ENCODE peak calls at places on chromosome X, in eight cellular contexts. W is spleen, M is WTC11, O is activated B cell treated with CpG ODN at 0.5 μM for 24 hours, K is GM06990, I is fibroblast of pulmonary artery, C is AG04450, D is hepatocyte. G is an unnamed sample.

GRCh38 chrX:78687586-78687985 is 28.5 kb upstream of the RTL3 start:
- DNase-seq in W (no peak), M (no peak), O (no peak), K (peak), I (no peak), C (no peak), D (no peak), G (no peak)

GRCh38 chrX:97685753-97686152 is 802.0 kb downstream of the RPA4 start:
- DNase-seq in W (no peak), M (peak), O (no peak), K (no peak), I (peak), C (no peak), D (peak), G (peak)

GRCh38 chrX:72366178-72366577 is 60.5 kb upstream of the CITED1 start:
- DNase-seq in W (no peak), M (no peak), O (no peak), K (no peak), I (no peak), C (no peak), D (no peak), G (no peak)

GRCh38 chrX:40098264-40099045 is 697 bp upstream of the BCOR start:
- DNase-seq in W (peak), M (peak), O (peak), K (peak), I (no peak), C (no peak), D (peak), G (peak)

GRCh38 chrX:112672788-112673560 is 6.8 kb downstream of the LHFPL1 start:
- DNase-seq in W (no peak), M (no peak), O (no peak), K (no peak), I (no peak), C (no peak), D (no peak), G (no peak)

GRCh38 chrX:22088326-22088725 is 56.2 kb downstream of the PHEX start:
- DNase-seq in W (no peak), M (no peak), O (no peak), K (no peak), I (no peak), C (no peak), D (no peak), G (no peak)

GRCh38 chrX:23784487-23785301 is 1.7 kb downstream of the SAT1 start:
- DNase-seq in W (no peak), M (no peak), O (no peak), K (no peak), I (peak), C (no peak), D (peak), G (no peak)

GRCh38 chrX:119643696-119644095 is 37.5 kb upstream of the NKRF start:
- DNase-seq in W (peak), M (no peak), O (no peak), K (no peak), I (no peak), C (no peak), D (no peak), G (no peak)

GRCh38 chrX:97895751-97896150 is 1012.0 kb downstream of the RPA4 start:
- DNase-seq in W (no peak), M (no peak), O (no peak), K (no peak), I (peak), C (no peak), D (no peak), G (no peak)

GRCh38 chrX:152842772-152843338 is 12.0 kb downstream of the NSDHL start:
- DNase-seq in W (no peak), M (no peak), O (no peak), K (no peak), I (no peak), C (no peak), D (no peak), G (no peak)

GRCh38 chrX:133726211-133726630 is 259.2 kb downstream of the GPC3 start:
- DNase-seq in W (no peak), M (no peak), O (no peak), K (no peak), I (peak), C (peak), D (peak), G (peak)

GRCh38 chrX:47613082-47613481 is 6.6 kb downstream of the SYN1 start:
- DNase-seq in W (no peak), M (no peak), O (no peak), K (no peak), I (no peak), C (no peak), D (no peak), G (no peak)

GRCh38 chrX:23228950-23229448 is 105.7 kb upstream of the PTCHD1 start:
- DNase-seq in W (no peak), M (no peak), O (no peak), K (no peak), I (peak), C (no peak), D (no peak), G (no peak)

GRCh38 chrX:104662694-104663093 is 96.7 kb downstream of the IL1RAPL2 start:
- DNase-seq in W (no peak), M (no peak), O (no peak), K (no peak), I (no peak), C (no peak), D (no peak), G (no peak)

GRCh38 chrX:44828008-44828605 is 15.7 kb upstream of the DUSP21 start:
- DNase-seq in W (no peak), M (no peak), O (no peak), K (no peak), I (peak), C (peak), D (no peak), G (no peak)

GRCh38 chrX:112846114-112846513 is 5.5 kb upstream of the AMOT start:
- DNase-seq in W (no peak), M (no peak), O (no peak), K (no peak), I (no peak), C (no peak), D (peak), G (no peak)

GRCh38 chrX:40719218-40719617 is 16.1 kb downstream of the MED14 start:
- DNase-seq in W (no peak), M (no peak), O (no peak), K (no peak), I (peak), C (peak), D (no peak), G (no peak)

GRCh38 chrX:95318882-95319281 is 1365.8 kb upstream of the DIAPH2 start:
- DNase-seq in W (no peak), M (peak), O (no peak), K (no peak), I (no peak), C (no peak), D (peak), G (no peak)

GRCh38 chrX:9456250-9457074 is 8.4 kb upstream of the TBL1X start:
- DNase-seq in W (no peak), M (no peak), O (no peak), K (no peak), I (no peak), C (no peak), D (no peak), G (no peak)

GRCh38 chrX:108257556-108257955 is 166.0 kb downstream of the ATG4A start:
- DNase-seq in W (no peak), M (no peak), O (no peak), K (no peak), I (no peak), C (no peak), D (no peak), G (no peak)

GRCh38 chrX:150086371-150086770 is 148.1 kb upstream of the EOLA2 start:
- DNase-seq in W (no peak), M (no peak), O (no peak), K (no peak), I (no peak), C (no peak), D (no peak), G (no peak)

GRCh38 chrX:15749642-15750610 is 11.9 kb downstream of the CA5B start:
- DNase-seq in W (no peak), M (no peak), O (no peak), K (no peak), I (no peak), C (no peak), D (no peak), G (no peak)

GRCh38 chrX:39320165-39320564 is 518.9 kb downstream of the MID1IP1 start:
- DNase-seq in W (no peak), M (no peak), O (no peak), K (no peak), I (no peak), C (no peak), D (no peak), G (no peak)

GRCh38 chrX:110734894-110735541 is 60.6 kb downstream of the CHRDL1 start:
- DNase-seq in W (no peak), M (no peak), O (no peak), K (no peak), I (peak), C (no peak), D (no peak), G (no peak)

GRCh38 chrX:21806691-21807090 is 32.7 kb upstream of the MBTPS2 start:
- DNase-seq in W (no peak), M (no peak), O (no peak), K (no peak), I (peak), C (no peak), D (no peak), G (no peak)

GRCh38 chrX:43505759-43506158 is 150.3 kb upstream of the MAOA start:
- DNase-seq in W (no peak), M (no peak), O (no peak), K (no peak), I (no peak), C (no peak), D (no peak), G (no peak)

GRCh38 chrX:150236304-150236703 is 126.8 kb upstream of the MAMLD1 start:
- DNase-seq in W (no peak), M (no peak), O (no peak), K (no peak), I (no peak), C (no peak), D (no peak), G (no peak)

GRCh38 chrX:119482497-119483480 is 14.5 kb downstream of the SLC25A5 start:
- DNase-seq in W (peak), M (peak), O (peak), K (peak), I (peak), C (no peak), D (peak), G (peak)

GRCh38 chrX:20514358-20514757 is 247.6 kb upstream of the RPS6KA3 start:
- DNase-seq in W (no peak), M (no peak), O (no peak), K (no peak), I (peak), C (no peak), D (no peak), G (peak)

GRCh38 chrX:153371256-153371655 is 29.9 kb downstream of the PNMA6E start:
- DNase-seq in W (no peak), M (no peak), O (no peak), K (no peak), I (no peak), C (no peak), D (no peak), G (no peak)

GRCh38 chrX:70082723-70083122 is 20.5 kb downstream of the OTUD6A start:
- DNase-seq in W (no peak), M (no peak), O (no peak), K (no peak), I (no peak), C (no peak), D (no peak), G (no peak)

GRCh38 chrX:18938710-18939109 is 45.2 kb downstream of the PHKA2 start:
- DNase-seq in W (no peak), M (no peak), O (no peak), K (no peak), I (peak), C (no peak), D (no peak), G (no peak)

GRCh38 chrX:52990848-52991247 is 32.5 kb upstream of the FAM156A start:
- DNase-seq in W (no peak), M (no peak), O (no peak), K (no peak), I (no peak), C (no peak), D (no peak), G (no peak)

GRCh38 chrX:53000447-53001208 is 42.3 kb upstream of the FAM156A start:
- DNase-seq in W (no peak), M (no peak), O (no peak), K (no peak), I (peak), C (no peak), D (no peak), G (no peak)

GRCh38 chrX:52995135-52995973 is 37.0 kb upstream of the FAM156A start:
- DNase-seq in W (peak), M (peak), O (peak), K (peak), I (peak), C (peak), D (peak), G (peak)

GRCh38 chrX:52995974-52996304 is 37.6 kb upstream of the FAM156A start:
- DNase-seq in W (no peak), M (no peak), O (no peak), K (peak), I (no peak), C (no peak), D (no peak), G (no peak)
- TF ChIP-seq CTCF in W (no peak), M (no peak), O (no peak), K (no peak), I (no peak), C (no peak), D (no peak), G (no peak)

GRCh38 chrX:123884809-123885408 is 25.1 kb downstream of the XIAP start:
- DNase-seq in W (no peak), M (no peak), O (no peak), K (no peak), I (peak), C (no peak), D (peak), G (peak)
- TF ChIP-seq CTCF in W (peak), M (no peak), O (no peak), K (peak), I (peak), C (peak), D (peak), G (peak)

GRCh38 chrX:132662844-132663243 is 174.0 kb upstream of the MBNL3 start:
- DNase-seq in W (no peak), M (no peak), O (no peak), K (no peak), I (no peak), C (no peak), D (peak), G (no peak)

GRCh38 chrX:132664273-132664672 is 175.4 kb upstream of the MBNL3 start:
- DNase-seq in W (no peak), M (no peak), O (no peak), K (no peak), I (no peak), C (no peak), D (no peak), G (no peak)

GRCh38 chrX:132669142-132669541 is 180.3 kb upstream of the MBNL3 start:
- DNase-seq in W (no peak), M (no peak), O (no peak), K (no peak), I (no peak), C (no peak), D (no peak), G (no peak)

GRCh38 chrX:132671229-132671641 is 182.4 kb upstream of the MBNL3 start:
- DNase-seq in W (no peak), M (peak), O (no peak), K (no peak), I (no peak), C (no peak), D (no peak), G (no peak)

GRCh38 chrX:132665676-132666075 is 176.8 kb upstream of the MBNL3 start:
- DNase-seq in W (no peak), M (no peak), O (no peak), K (no peak), I (no peak), C (no peak), D (no peak), G (no peak)
- TF ChIP-seq CTCF in W (no peak), M (no peak), O (no peak), K (no peak), I (no peak), C (no peak), D (no peak), G (no peak)

GRCh38 chrX:6574762-6575161 is 39.8 kb upstream of the VCX3A start:
- DNase-seq in W (no peak), M (peak), O (no peak), K (no peak), I (no peak), C (no peak), D (no peak), G (no peak)
- TF ChIP-seq CTCF in W (no peak), M (no peak), O (no peak), K (peak), I (no peak), C (no peak), D (no peak), G (no peak)

DNA sequence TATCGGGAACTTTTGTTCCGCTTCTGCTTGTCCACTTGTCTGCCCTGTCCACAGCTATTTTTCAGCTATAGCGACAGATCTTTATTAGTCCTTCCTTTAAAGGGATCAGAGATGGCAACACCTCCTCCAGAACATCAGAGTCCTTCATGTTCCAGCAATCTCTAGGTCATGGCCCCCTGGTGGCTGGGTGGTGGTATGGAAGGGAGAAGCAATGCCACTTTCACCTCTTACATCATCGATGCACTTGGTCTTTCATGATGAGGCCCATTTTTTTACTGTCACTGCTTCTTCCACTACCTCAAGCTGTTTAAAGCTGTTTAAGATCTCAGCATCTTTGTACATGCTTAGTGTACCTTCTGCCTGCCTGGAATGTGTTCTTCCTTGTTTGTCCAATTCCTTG is 106.7 kb downstream of the ARHGAP6 start:
- DNase-seq in W (no peak), M (peak), O (peak), K (no peak), I (no peak), C (no peak), D (peak), G (peak)
- TF ChIP-seq CTCF in W (peak), M (no peak), O (no peak), K (peak), I (peak), C (peak), D (no peak), G (peak)

DNA sequence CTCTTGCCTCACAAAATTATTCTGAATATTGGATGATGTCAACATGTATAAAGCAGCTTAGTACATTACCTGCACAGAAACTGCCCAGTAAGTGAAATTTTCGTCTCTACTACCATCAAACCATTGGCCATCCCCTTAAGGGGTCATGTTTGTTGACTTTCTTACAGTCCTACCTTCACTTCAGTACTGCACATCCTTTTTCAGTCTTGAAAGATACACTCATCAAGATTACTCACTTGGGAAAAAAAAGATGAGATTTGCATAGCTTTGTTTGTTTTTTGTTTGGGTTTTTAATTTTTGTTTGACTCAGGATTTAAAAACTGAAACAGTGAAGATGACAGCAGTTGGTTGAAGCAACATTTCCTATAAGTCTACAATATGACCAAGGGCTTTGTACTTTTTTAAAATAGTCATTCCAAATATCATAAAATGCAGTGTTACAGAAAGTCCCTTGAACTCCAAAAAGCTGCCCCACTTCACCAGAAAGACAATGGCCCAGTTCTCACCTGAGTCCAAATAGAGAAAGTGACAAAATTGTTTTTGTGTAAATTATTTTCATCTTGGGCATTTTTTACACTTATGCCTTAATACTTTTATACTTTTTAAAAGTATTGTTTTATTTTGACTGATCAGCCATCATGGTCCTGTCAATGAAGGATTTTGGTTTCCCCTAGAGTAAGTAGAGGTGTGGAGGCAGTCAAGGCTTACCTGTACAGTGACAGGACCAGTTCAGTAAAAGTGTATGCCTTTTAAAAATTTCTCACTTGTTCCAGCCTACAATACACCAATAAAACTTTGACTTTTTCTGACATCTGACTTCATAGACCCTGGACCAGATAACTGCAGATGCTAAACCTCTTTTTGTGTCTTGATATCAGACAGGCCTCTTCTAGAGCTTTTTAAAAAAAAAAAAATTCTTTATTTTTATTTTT is 59.7 kb upstream of the EDA2R start:
- DNase-seq in W (no peak), M (no peak), O (no peak), K (no peak), I (no peak), C (no peak), D (no peak), G (no peak)
- TF ChIP-seq CTCF in W (no peak), M (no peak), O (no peak), K (no peak), I (no peak), C (no peak), D (no peak), G (no peak)

DNA sequence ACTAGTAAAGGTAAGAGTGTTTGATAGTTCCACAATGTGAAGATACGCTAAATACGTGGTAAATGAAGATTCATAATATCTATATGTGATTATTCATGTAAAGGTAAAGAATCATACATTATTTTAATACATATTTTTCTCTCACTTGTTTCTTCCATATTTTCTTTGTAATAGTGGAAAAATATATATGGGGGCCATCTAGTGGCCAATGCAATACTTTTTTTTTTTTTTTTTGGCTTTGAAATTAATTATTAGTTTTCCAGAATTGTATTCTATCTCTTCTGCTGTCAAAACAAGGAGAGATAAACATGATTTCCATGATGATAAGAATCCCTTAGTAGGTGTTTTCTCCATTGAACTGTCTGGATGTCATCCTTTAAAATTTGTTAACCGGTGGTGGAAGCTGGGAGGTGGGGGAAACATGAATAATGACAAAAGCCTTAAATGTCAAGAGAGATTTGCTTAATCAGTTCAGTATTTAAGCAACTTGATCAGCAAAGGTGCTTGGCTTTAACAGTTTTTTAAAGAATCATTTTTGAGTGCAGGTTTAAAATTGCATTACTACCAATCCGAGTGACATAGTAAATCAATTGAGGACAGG is 508.7 kb upstream of the HTR2C start:
- DNase-seq in W (no peak), M (no peak), O (no peak), K (no peak), I (peak), C (no peak), D (no peak), G (no peak)
- TF ChIP-seq CTCF in W (peak), M (no peak), O (no peak), K (peak), I (peak), C (no peak), D (peak), G (no peak)